ENCODE peak calls at places on chromosomes 6 and 20, in four cellular contexts. Q is A673, U is gastrocnemius medialis, C is cardiac muscle cell. A is an unnamed sample.

GRCh38 chr6:97626586-97627441 is 343.8 kb upstream of the MMS22L start:
- DNase-seq in C (no peak), Q (peak; percentile 95), U (no peak), A (no peak)

GRCh38 chr20:8394308-8394945 is 262.4 kb downstream of the PLCB1 start:
- DNase-seq in C (peak; percentile 72), Q (no peak), U (no peak), A (no peak)

GRCh38 chr6:150813993-150814359 is 51.5 kb upstream of the MTHFD1L start:
- DNase-seq in U (no peak), C (no peak), Q (no peak), A (no peak)

GRCh38 chr6:1088441-1089001 is 223.4 kb upstream of the FOXQ1 start:
- DNase-seq in C (no peak), Q (no peak), U (no peak), A (no peak)

GRCh38 chr6:142293121-142293520 is 8.7 kb upstream of the ADGRG6 start:
- DNase-seq in Q (no peak), C (no peak), U (no peak), A (no peak)

GRCh38 chr20:33130553-33130952 is 37.4 kb upstream of the BPIFA2 start:
- DNase-seq in U (peak; percentile 28), Q (no peak), C (peak; percentile 42), A (no peak)

GRCh38 chr6:166406197-166406596 is 23.5 kb upstream of the MPC1 start:
- DNase-seq in U (no peak), Q (no peak), C (no peak), A (no peak)

GRCh38 chr20:1254307-1254706 is 11.8 kb upstream of the SNPH start:
- DNase-seq in U (no peak), C (no peak), Q (no peak), A (no peak)

GRCh38 chr6:101931766-101932165 is 538.3 kb downstream of the GRIK2 start:
- DNase-seq in U (no peak), Q (peak; percentile 72), C (peak; percentile 45), A (no peak)

GRCh38 chr20:51495921-51496545 is 46.5 kb downstream of the NFATC2 start:
- DNase-seq in Q (no peak), U (no peak), C (no peak), A (no peak)

GRCh38 chr6:66145867-66146266 is 438.8 kb upstream of the EYS start:
- DNase-seq in Q (no peak), C (no peak), U (no peak), A (no peak)

GRCh38 chr6:16257999-16258708 is 19.8 kb downstream of the GMPR start:
- DNase-seq in U (peak; percentile 52), Q (no peak), C (peak; percentile 21), A (peak; percentile 41)

GRCh38 chr6:13300649-13301590 is 27.4 kb downstream of the TBC1D7 start:
- DNase-seq in U (no peak), C (no peak), Q (no peak), A (no peak)

GRCh38 chr6:37731888-37732287 is 34.2 kb upstream of the MDGA1 start:
- DNase-seq in Q (no peak), U (no peak), C (no peak), A (no peak)

GRCh38 chr6:1306133-1306532 is 5.8 kb upstream of the FOXQ1 start:
- DNase-seq in C (no peak), Q (no peak), U (no peak), A (no peak)

GRCh38 chr6:89977808-89978748 is 83.8 kb downstream of the GJA10 start:
- DNase-seq in U (peak; percentile 65), Q (peak; percentile 92), C (peak; percentile 72), A (peak; percentile 29)

GRCh38 chr6:2510341-2510740 is 240.4 kb downstream of the MYLK4 start:
- DNase-seq in Q (no peak), C (no peak), U (no peak), A (no peak)

GRCh38 chr20:50496773-50497375 is 13.3 kb upstream of the PTPN1 start:
- DNase-seq in Q (no peak), U (no peak), C (no peak), A (no peak)

GRCh38 chr6:137676888-137677287 is 182.7 kb upstream of the OLIG3 start:
- DNase-seq in U (no peak), Q (no peak), C (no peak), A (no peak)

GRCh38 chr6:6588924-6589696 is 590 bp downstream of the LY86 start:
- DNase-seq in Q (no peak), C (no peak), U (no peak), A (no peak)

GRCh38 chr6:127384007-127384406 is 40.6 kb upstream of the ECHDC1 start:
- DNase-seq in U (no peak), Q (no peak), C (peak; percentile 57), A (no peak)

GRCh38 chr20:43188861-43189613 is 669 bp downstream of the PTPRT start:
- DNase-seq in Q (no peak), U (no peak), C (no peak), A (no peak)

GRCh38 chr6:2324166-2324953 is 79.0 kb upstream of the GMDS start:
- DNase-seq in Q (no peak), C (no peak), U (no peak), A (no peak)

GRCh38 chr6:1665214-1665613 is 55.5 kb downstream of the FOXC1 start:
- DNase-seq in C (no peak), U (no peak), Q (no peak), A (no peak)

GRCh38 chr6:11606287-11606686 is 68.7 kb downstream of the TMEM170B start:
- DNase-seq in Q (no peak), U (no peak), C (no peak), A (no peak)

GRCh38 chr20:43938932-43939761 is 24.5 kb downstream of the TOX2 start:
- DNase-seq in C (peak; percentile 100), Q (peak; percentile 93), U (peak; percentile 43), A (no peak)

GRCh38 chr6:16043171-16044142 is 85.4 kb upstream of the MYLIP start:
- DNase-seq in Q (no peak), U (no peak), C (peak; percentile 48), A (no peak)

GRCh38 chr20:2169456-2170088 is 67.9 kb downstream of the STK35 start:
- DNase-seq in Q (no peak), C (no peak), U (no peak), A (no peak)

GRCh38 chr6:31581511-31582229 is 554 bp downstream of the LTB start:
- DNase-seq in C (no peak), Q (no peak), U (no peak), A (no peak)

GRCh38 chr20:46563170-46563847 is 12.9 kb upstream of the OCSTAMP start:
- DNase-seq in U (no peak), C (peak; percentile 12), Q (no peak), A (no peak)

GRCh38 chr20:46562009-46562372 is 11.5 kb upstream of the OCSTAMP start:
- DNase-seq in Q (no peak), U (no peak), C (no peak), A (no peak)

GRCh38 chr20:46564241-46564957 is 13.9 kb upstream of the OCSTAMP start:
- DNase-seq in Q (no peak), C (no peak), U (no peak), A (no peak)

GRCh38 chr20:46563848-46564197 is 13.4 kb upstream of the OCSTAMP start:
- DNase-seq in Q (no peak), C (no peak), U (no peak), A (no peak)

DNA sequence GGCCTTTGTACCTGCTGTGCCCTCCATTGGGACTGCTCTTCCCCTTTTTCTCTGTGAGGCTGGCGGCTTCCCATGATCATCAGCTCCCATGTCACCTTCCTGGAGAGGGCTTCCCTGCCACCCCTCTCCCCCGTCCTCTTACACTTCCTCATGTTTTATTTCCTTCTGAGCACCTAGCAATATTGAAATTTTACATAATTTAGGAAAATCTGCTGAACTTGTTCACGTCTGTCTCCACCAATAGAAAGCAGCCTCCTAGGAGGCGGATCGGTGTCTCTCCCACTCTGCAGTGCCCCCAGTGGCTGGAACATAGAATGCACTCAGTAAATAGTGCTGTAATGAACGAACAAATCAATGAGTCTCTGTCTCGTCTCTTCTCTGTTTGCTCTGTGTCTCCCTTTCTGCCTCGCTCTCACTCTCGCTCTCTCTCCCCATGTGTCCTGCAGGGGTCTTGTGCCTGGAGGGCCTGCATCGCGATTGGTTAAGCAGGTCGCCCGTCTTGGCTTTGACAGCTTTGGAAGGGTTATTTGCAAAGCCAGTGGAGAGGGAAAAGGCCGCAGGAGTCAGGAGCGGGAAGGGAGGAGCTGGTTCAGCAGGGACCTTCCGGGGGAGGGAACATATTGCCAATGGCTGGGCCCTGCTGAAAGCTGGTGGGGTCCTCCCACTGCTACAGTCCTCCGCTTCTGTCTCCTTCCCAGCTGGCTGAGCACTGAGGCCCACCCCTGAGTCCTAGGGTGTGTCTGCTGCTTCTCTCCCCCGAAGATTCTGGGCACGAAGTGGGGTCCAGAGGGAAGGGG is 12.1 kb upstream of the OCSTAMP start:
- DNase-seq in C (peak; percentile 83), Q (peak; percentile 76), U (peak; percentile 47), A (peak; percentile 74)
- H3K4me3 ChIP-seq in C (no peak overlapping the region), Q (peak overlapping the region; percentile 14), U (peak overlapping the region; percentile 31), A (peak overlapping the region; percentile 47)

DNA sequence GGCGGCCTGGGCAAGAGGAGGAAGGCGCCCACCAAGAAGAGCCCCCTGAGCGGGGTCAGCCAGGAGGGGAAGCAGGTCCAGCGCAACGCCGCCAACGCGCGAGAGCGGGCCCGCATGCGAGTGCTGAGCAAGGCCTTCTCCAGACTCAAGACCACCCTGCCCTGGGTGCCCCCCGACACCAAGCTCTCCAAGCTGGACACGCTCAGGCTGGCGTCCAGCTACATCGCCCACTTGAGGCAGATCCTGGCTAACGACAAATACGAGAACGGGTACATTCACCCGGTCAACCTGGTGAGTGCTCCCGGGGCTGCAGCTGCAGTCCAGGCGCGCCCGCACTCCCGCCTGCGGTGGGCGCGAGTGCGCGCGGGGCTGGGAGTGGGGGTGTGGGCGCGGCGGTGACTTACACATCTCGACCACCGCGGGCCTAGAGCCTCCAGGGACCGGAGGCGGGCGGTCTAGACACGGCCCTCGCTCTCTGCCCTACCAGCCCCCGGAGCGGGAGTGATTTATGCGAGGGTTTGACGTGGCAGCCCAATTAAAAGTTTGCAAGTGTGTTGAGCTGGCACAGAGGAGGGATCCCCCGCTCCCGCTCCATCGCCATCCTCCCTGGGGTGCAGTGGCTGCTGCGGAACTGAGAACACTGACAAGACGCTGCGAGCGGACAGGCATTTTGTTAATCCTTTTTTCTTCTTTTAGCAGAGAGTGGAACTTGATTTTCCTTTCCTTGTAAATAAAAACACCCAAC is 816 bp downstream of the TCF21 start:
- DNase-seq in Q (no peak), C (peak; percentile 68), U (no peak), A (peak; percentile 41)
- TF ChIP-seq CTCF in Q (no peak), C (peak; percentile 32), U (no peak), A (no peak)

DNA sequence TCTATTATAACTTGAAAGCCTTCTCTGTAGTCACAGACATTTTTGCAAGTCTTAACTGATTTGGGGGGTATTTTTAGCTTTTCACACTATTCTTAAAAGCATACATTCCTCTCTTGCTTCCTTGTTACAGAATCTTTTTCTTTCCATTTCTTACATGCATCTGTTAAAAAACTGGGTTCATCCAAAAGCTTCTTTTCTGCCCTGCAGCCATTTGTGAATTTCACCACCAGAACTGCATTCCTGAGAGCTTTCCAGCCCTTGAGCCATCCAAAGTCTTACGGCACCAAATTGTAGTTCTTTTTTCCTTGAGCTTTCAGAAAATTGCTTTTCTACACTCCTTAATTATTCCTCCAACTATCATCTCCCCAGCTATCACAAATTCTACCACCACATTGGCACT is 19.7 kb upstream of the GSTA4 start:
- DNase-seq in U (no peak), Q (no peak), C (peak; percentile 19), A (no peak)
- H3K27ac ChIP-seq in U (no peak overlapping the region), Q (no peak overlapping the region), C (no peak overlapping the region), A (no peak overlapping the region)

DNA sequence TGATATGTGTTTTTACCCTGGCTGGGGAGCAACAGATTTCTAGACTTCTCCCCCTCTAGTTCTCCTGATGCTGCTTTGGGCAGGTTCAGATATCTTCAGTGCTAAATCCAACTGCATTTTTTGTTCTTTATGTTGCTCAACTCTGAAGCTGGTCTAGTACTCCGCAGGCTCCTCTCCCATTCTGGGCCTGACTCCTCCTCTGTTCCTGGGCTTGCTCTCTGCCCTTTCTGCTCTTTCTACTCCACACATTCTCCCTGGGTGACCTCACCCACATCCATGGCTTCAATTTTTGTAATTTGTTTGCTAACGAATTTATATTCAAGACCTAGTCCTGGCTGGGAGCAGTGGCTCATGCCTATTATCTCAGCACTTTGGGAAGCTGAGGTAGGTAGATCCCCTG is 6.4 kb downstream of the FYN start:
- DNase-seq in C (no peak), U (no peak), Q (no peak), A (no peak)
- H3K4me3 ChIP-seq in C (no peak overlapping the region), U (no peak overlapping the region), Q (no peak overlapping the region), A (no peak overlapping the region)

A was measured in heart right ventricle.